ENCODE peak calls at places on chromosomes 2 and 18, in ten cellular contexts. W, E, Q, N, I, Z, G, Y, X and C are unnamed samples.

GRCh38 chr2:43372386-43373081 is 146.1 kb upstream of the ZFP36L2 start:
- DNase-seq in W (no peak), E (no peak), Q (no peak), N (no peak), I (no peak), Z (no peak), G (no peak), Y (no peak), X (peak), C (no peak)

GRCh38 chr2:176096986-176097819 is 2.4 kb upstream of the HOXD12 start:
- DNase-seq in W (peak), E (peak), Q (peak), N (peak), I (peak), Z (peak), G (peak), Y (peak), X (peak), C (peak)

GRCh38 chr2:215377283-215377682 is 58.6 kb downstream of the FN1 start:
- DNase-seq in W (no peak), E (no peak), Q (no peak), N (no peak), I (no peak), Z (no peak), G (no peak), Y (no peak), X (no peak), C (no peak)

GRCh38 chr2:190837417-190837816 is 43.2 kb upstream of the GLS start:
- DNase-seq in W (peak), E (no peak), Q (no peak), N (peak), I (no peak), Z (peak), G (no peak), Y (no peak), X (no peak), C (no peak)

GRCh38 chr2:174397773-174398172 is 2.2 kb downstream of the SCRN3 start:
- DNase-seq in W (no peak), E (no peak), Q (no peak), N (no peak), I (no peak), Z (no peak), G (no peak), Y (no peak), X (no peak), C (no peak)

GRCh38 chr18:44917865-44918476 is 237.3 kb downstream of the SETBP1 start:
- DNase-seq in W (no peak), E (no peak), Q (no peak), N (no peak), I (no peak), Z (no peak), G (peak), Y (no peak), X (peak), C (no peak)

GRCh38 chr2:168455692-168456525 is at the start of gene CERS6:
- DNase-seq in W (peak), E (peak), Q (peak), N (peak), I (peak), Z (peak), G (peak), Y (peak), X (peak), C (peak)

GRCh38 chr18:10234912-10235439 is 219.5 kb upstream of the APCDD1 start:
- DNase-seq in W (peak), E (peak), Q (no peak), N (peak), I (no peak), Z (peak), G (no peak), Y (no peak), X (no peak), C (no peak)

GRCh38 chr2:1704606-1705556 is 39.4 kb downstream of the PXDN start:
- DNase-seq in W (peak), E (no peak), Q (no peak), N (no peak), I (no peak), Z (no peak), G (no peak), Y (no peak), X (no peak), C (no peak)

GRCh38 chr2:163121483-163121882 is 282.9 kb upstream of the KCNH7 start:
- DNase-seq in W (no peak), E (no peak), Q (no peak), N (no peak), I (no peak), Z (no peak), G (no peak), Y (no peak), X (no peak), C (no peak)

GRCh38 chr2:160194946-160195345 is 5.1 kb downstream of the ITGB6 start:
- DNase-seq in W (no peak), E (no peak), Q (no peak), N (no peak), I (no peak), Z (no peak), G (no peak), Y (no peak), X (no peak), C (no peak)

DNA sequence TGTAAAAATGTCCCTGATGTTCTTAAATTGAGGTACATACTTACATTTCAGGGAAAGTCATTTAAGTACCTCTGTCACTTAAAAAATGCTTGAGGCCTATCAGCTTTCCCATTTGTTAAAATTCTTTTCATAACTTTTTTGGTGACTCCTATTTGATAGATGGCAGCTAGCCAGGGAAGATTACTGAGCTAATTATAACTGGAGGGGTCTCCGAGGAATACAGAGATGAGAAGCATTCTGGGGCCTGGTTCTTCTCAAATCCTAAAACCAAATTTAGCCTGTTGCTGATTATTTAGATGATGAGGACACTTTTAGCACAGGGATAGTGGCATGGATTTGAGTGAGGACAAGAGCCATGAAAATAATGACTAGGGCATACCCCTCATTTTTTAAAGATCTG is 4.8 kb downstream of the UGP2 start:
- DNase-seq in W (no peak), E (no peak), Q (no peak), N (no peak), I (no peak), Z (no peak), G (no peak), Y (no peak), X (no peak), C (no peak)
- H3K4me3 ChIP-seq in W (no peak), E (no peak), Q (no peak), N (no peak), I (no peak), Z (no peak), G (no peak), Y (peak), X (no peak), C (no peak)

GRCh38 chr2:157733263-157733662 is 104.6 kb upstream of the ACVR1C start:
- DNase-seq in W (no peak), E (no peak), Q (no peak), N (no peak), I (no peak), Z (no peak), G (no peak), Y (no peak), X (no peak), C (no peak)
- TF ChIP-seq CTCF in W (no peak), E (no peak), Q (no peak), N (no peak), I (no peak), Z (no peak), G (no peak), Y (no peak), X (no peak), C (no peak)

GRCh38 chr2:25314514-25315315 is 27.0 kb downstream of the DNMT3A start:
- DNase-seq in W (no peak), E (peak), Q (peak), N (peak), I (peak), Z (no peak), G (peak), Y (peak), X (peak), C (no peak)
- H3K4me3 ChIP-seq in W (no peak), E (no peak), Q (no peak), N (no peak), I (no peak), Z (no peak), G (no peak), Y (no peak), X (no peak), C (no peak)

GRCh38 chr18:5253910-5254309 is 41.6 kb downstream of the ZBTB14 start:
- DNase-seq in W (no peak), E (no peak), Q (no peak), N (no peak), I (no peak), Z (no peak), G (no peak), Y (no peak), X (no peak), C (no peak)

GRCh38 chr18:5251117-5251516 is 44.4 kb downstream of the ZBTB14 start:
- DNase-seq in W (no peak), E (no peak), Q (no peak), N (no peak), I (no peak), Z (no peak), G (no peak), Y (no peak), X (no peak), C (no peak)
- TF ChIP-seq CTCF in W (no peak), E (no peak), Q (no peak), N (no peak), I (no peak), Z (no peak), G (no peak), Y (no peak), X (no peak), C (no peak)